ENCODE peak calls at places on chromosome 4, in nine cellular contexts. One of them, this sample, is unnamed.

GRCh38 chr4:120829113-120829831 is 93.3 kb downstream of the PRDM5 start:
- DNase-seq in foreskin fibroblast: peak
- DNase-seq in PC-3: peak
- DNase-seq in A673: no peak
- DNase-seq in fibroblast of pulmonary artery: peak
- DNase-seq in kidney epithelial cell: no peak
- DNase-seq in astrocyte of the spinal cord: peak
- DNase-seq in NB4: no peak
- DNase-seq in WTC11: no peak
- DNase-seq in this sample: peak

GRCh38 chr4:42871685-42872271 is 20.7 kb upstream of the GRXCR1 start:
- DNase-seq in WTC11: no peak
- DNase-seq in foreskin fibroblast: no peak
- DNase-seq in NB4: no peak
- DNase-seq in A673: no peak
- DNase-seq in kidney epithelial cell: no peak
- DNase-seq in astrocyte of the spinal cord: no peak
- DNase-seq in fibroblast of pulmonary artery: no peak
- DNase-seq in PC-3: no peak
- DNase-seq in this sample: no peak

GRCh38 chr4:89745708-89746107 is 91.3 kb downstream of the SNCA start:
- DNase-seq in kidney epithelial cell: no peak
- DNase-seq in NB4: no peak
- DNase-seq in foreskin fibroblast: no peak
- DNase-seq in PC-3: no peak
- DNase-seq in astrocyte of the spinal cord: no peak
- DNase-seq in WTC11: no peak
- DNase-seq in A673: no peak
- DNase-seq in fibroblast of pulmonary artery: no peak
- DNase-seq in this sample: no peak

GRCh38 chr4:111639876-111640275 is 505.4 kb upstream of the FAM241A start:
- DNase-seq in fibroblast of pulmonary artery: peak
- DNase-seq in A673: peak
- DNase-seq in astrocyte of the spinal cord: no peak
- DNase-seq in foreskin fibroblast: peak
- DNase-seq in WTC11: no peak
- DNase-seq in PC-3: peak
- DNase-seq in NB4: no peak
- DNase-seq in kidney epithelial cell: no peak
- DNase-seq in this sample: peak

GRCh38 chr4:76563804-76564468 is 128.9 kb downstream of the SHROOM3 start:
- DNase-seq in A673: no peak
- DNase-seq in PC-3: no peak
- DNase-seq in foreskin fibroblast: no peak
- DNase-seq in fibroblast of pulmonary artery: no peak
- DNase-seq in NB4: no peak
- DNase-seq in astrocyte of the spinal cord: no peak
- DNase-seq in kidney epithelial cell: no peak
- DNase-seq in WTC11: no peak
- DNase-seq in this sample: no peak

GRCh38 chr4:72918362-72918761 is 151.2 kb downstream of the COX18 start:
- DNase-seq in WTC11: no peak
- DNase-seq in fibroblast of pulmonary artery: no peak
- DNase-seq in foreskin fibroblast: no peak
- DNase-seq in A673: no peak
- DNase-seq in kidney epithelial cell: no peak
- DNase-seq in astrocyte of the spinal cord: no peak
- DNase-seq in NB4: no peak
- DNase-seq in PC-3: no peak
- DNase-seq in this sample: no peak

GRCh38 chr4:185011408-185011807 is 6.9 kb upstream of the HELT start:
- DNase-seq in foreskin fibroblast: peak
- DNase-seq in NB4: peak
- DNase-seq in PC-3: peak
- DNase-seq in fibroblast of pulmonary artery: no peak
- DNase-seq in astrocyte of the spinal cord: no peak
- DNase-seq in WTC11: peak
- DNase-seq in kidney epithelial cell: no peak
- DNase-seq in A673: peak
- DNase-seq in this sample: peak

GRCh38 chr4:152424980-152425379 is 110.9 kb downstream of the FBXW7 start:
- DNase-seq in foreskin fibroblast: no peak
- DNase-seq in WTC11: no peak
- DNase-seq in fibroblast of pulmonary artery: no peak
- DNase-seq in kidney epithelial cell: no peak
- DNase-seq in A673: no peak
- DNase-seq in NB4: peak
- DNase-seq in PC-3: peak
- DNase-seq in astrocyte of the spinal cord: no peak
- DNase-seq in this sample: peak

GRCh38 chr4:67939195-67939594 is 24.1 kb downstream of the TMPRSS11A start:
- DNase-seq in WTC11: no peak
- DNase-seq in astrocyte of the spinal cord: no peak
- DNase-seq in foreskin fibroblast: no peak
- DNase-seq in kidney epithelial cell: no peak
- DNase-seq in A673: no peak
- DNase-seq in NB4: no peak
- DNase-seq in fibroblast of pulmonary artery: no peak
- DNase-seq in PC-3: no peak
- DNase-seq in this sample: no peak

GRCh38 chr4:57305836-57306235 is 195.7 kb upstream of the IGFBP7 start:
- DNase-seq in fibroblast of pulmonary artery: no peak
- DNase-seq in astrocyte of the spinal cord: no peak
- DNase-seq in kidney epithelial cell: no peak
- DNase-seq in A673: no peak
- DNase-seq in WTC11: no peak
- DNase-seq in PC-3: no peak
- DNase-seq in foreskin fibroblast: no peak
- DNase-seq in NB4: no peak
- DNase-seq in this sample: no peak

GRCh38 chr4:24248674-24249644 is 335.4 kb downstream of the DHX15 start:
- DNase-seq in NB4: no peak
- DNase-seq in A673: no peak
- DNase-seq in PC-3: no peak
- DNase-seq in kidney epithelial cell: no peak
- DNase-seq in astrocyte of the spinal cord: no peak
- DNase-seq in fibroblast of pulmonary artery: no peak
- DNase-seq in foreskin fibroblast: no peak
- DNase-seq in WTC11: no peak
- DNase-seq in this sample: no peak

GRCh38 chr4:77800483-77801259 is 18.5 kb downstream of the CNOT6L start:
- DNase-seq in WTC11: no peak
- DNase-seq in NB4: no peak
- DNase-seq in fibroblast of pulmonary artery: peak
- DNase-seq in astrocyte of the spinal cord: peak
- DNase-seq in kidney epithelial cell: no peak
- DNase-seq in foreskin fibroblast: peak
- DNase-seq in PC-3: no peak
- DNase-seq in A673: no peak
- DNase-seq in this sample: no peak

GRCh38 chr4:108166441-108167315 is 2.1 kb downstream of the LEF1 start:
- DNase-seq in WTC11: peak
- DNase-seq in kidney epithelial cell: no peak
- DNase-seq in PC-3: peak
- DNase-seq in fibroblast of pulmonary artery: no peak
- DNase-seq in A673: no peak
- DNase-seq in foreskin fibroblast: peak
- DNase-seq in NB4: no peak
- DNase-seq in astrocyte of the spinal cord: peak
- DNase-seq in this sample: no peak

GRCh38 chr4:67762091-67762490 is 7.9 kb upstream of the GNRHR start:
- DNase-seq in NB4: no peak
- DNase-seq in WTC11: no peak
- DNase-seq in foreskin fibroblast: peak
- DNase-seq in PC-3: no peak
- DNase-seq in fibroblast of pulmonary artery: peak
- DNase-seq in kidney epithelial cell: no peak
- DNase-seq in A673: no peak
- DNase-seq in astrocyte of the spinal cord: peak
- DNase-seq in this sample: peak

GRCh38 chr4:100299019-100299418 is 108.8 kb upstream of the DDIT4L start:
- DNase-seq in NB4: no peak
- DNase-seq in astrocyte of the spinal cord: peak
- DNase-seq in PC-3: peak
- DNase-seq in kidney epithelial cell: peak
- DNase-seq in A673: peak
- DNase-seq in WTC11: no peak
- DNase-seq in foreskin fibroblast: peak
- DNase-seq in fibroblast of pulmonary artery: peak
- DNase-seq in this sample: peak

GRCh38 chr4:167986044-167986443 is 106.3 kb upstream of the ANXA10 start:
- DNase-seq in A673: no peak
- DNase-seq in astrocyte of the spinal cord: no peak
- DNase-seq in kidney epithelial cell: no peak
- DNase-seq in foreskin fibroblast: no peak
- DNase-seq in fibroblast of pulmonary artery: no peak
- DNase-seq in PC-3: no peak
- DNase-seq in NB4: no peak
- DNase-seq in WTC11: no peak
- DNase-seq in this sample: no peak

GRCh38 chr4:167987285-167987684 is 105.1 kb upstream of the ANXA10 start:
- DNase-seq in WTC11: no peak
- DNase-seq in foreskin fibroblast: no peak
- DNase-seq in kidney epithelial cell: no peak
- DNase-seq in A673: no peak
- DNase-seq in astrocyte of the spinal cord: no peak
- DNase-seq in PC-3: no peak
- DNase-seq in NB4: no peak
- DNase-seq in fibroblast of pulmonary artery: no peak
- DNase-seq in this sample: no peak

GRCh38 chr4:167985565-167985964 is 106.8 kb upstream of the ANXA10 start:
- DNase-seq in WTC11: no peak
- DNase-seq in kidney epithelial cell: no peak
- DNase-seq in PC-3: no peak
- DNase-seq in NB4: no peak
- DNase-seq in foreskin fibroblast: no peak
- DNase-seq in astrocyte of the spinal cord: no peak
- DNase-seq in A673: no peak
- DNase-seq in fibroblast of pulmonary artery: no peak
- DNase-seq in this sample: no peak

GRCh38 chr4:167989815-167990214 is 102.5 kb upstream of the ANXA10 start:
- DNase-seq in NB4: no peak
- DNase-seq in WTC11: no peak
- DNase-seq in kidney epithelial cell: no peak
- DNase-seq in foreskin fibroblast: peak
- DNase-seq in fibroblast of pulmonary artery: peak
- DNase-seq in PC-3: peak
- DNase-seq in astrocyte of the spinal cord: no peak
- DNase-seq in A673: no peak
- DNase-seq in this sample: no peak
- TF ChIP-seq CTCF in NB4: no peak
- TF ChIP-seq CTCF in WTC11: no peak
- TF ChIP-seq CTCF in kidney epithelial cell: no peak
- TF ChIP-seq CTCF in foreskin fibroblast: no peak
- TF ChIP-seq CTCF in fibroblast of pulmonary artery: no peak
- TF ChIP-seq CTCF in PC-3: peak
- TF ChIP-seq CTCF in astrocyte of the spinal cord: no peak
- TF ChIP-seq CTCF in A673: no peak
- TF ChIP-seq CTCF in this sample: no peak

DNA sequence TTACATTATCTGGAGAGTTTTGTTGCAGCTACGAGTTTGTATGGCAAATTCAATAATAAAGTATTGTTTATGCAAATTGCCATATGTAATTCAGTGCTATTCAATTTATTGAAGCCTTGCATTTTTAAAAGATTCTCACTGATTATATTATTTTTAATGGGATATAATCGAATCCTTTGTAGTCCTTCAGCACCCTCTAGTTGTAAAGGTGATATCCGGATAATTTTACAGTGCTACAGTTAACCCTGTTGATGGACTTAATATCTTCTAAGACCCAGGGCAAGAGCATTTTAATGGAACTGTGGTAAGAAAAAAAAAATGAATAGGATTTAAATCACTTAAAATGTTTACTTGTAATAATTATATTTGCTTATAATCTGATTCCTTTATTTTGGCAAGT is 48.5 kb upstream of the GRIA2 start:
- DNase-seq in A673: peak
- DNase-seq in NB4: no peak
- DNase-seq in WTC11: no peak
- DNase-seq in astrocyte of the spinal cord: peak
- DNase-seq in PC-3: peak
- DNase-seq in kidney epithelial cell: no peak
- DNase-seq in fibroblast of pulmonary artery: peak
- DNase-seq in foreskin fibroblast: peak
- DNase-seq in this sample: peak
- TF ChIP-seq CTCF in A673: peak
- TF ChIP-seq CTCF in NB4: no peak
- TF ChIP-seq CTCF in WTC11: no peak
- TF ChIP-seq CTCF in astrocyte of the spinal cord: peak
- TF ChIP-seq CTCF in PC-3: peak
- TF ChIP-seq CTCF in kidney epithelial cell: peak
- TF ChIP-seq CTCF in fibroblast of pulmonary artery: peak
- TF ChIP-seq CTCF in foreskin fibroblast: peak
- TF ChIP-seq CTCF in this sample: peak

DNA sequence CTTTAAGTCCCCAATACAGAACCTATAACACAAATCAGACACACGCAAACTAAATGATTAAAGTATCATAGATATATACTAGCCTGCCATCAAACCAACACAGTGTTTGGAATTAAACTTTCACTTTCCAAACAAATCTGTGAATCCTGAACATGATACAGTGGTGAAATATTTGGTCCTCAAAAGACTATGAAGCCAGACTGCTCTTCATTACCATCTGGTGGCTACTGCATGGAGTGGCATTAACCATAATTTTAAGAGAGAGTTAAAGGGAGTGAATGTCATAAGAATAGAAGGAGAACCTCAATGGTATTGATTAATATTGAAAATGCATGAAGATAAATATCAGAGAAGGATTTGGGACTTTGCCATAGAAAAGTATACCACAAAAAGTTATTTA is 9.2 kb upstream of the GABRA4 start:
- DNase-seq in astrocyte of the spinal cord: peak
- DNase-seq in foreskin fibroblast: peak
- DNase-seq in PC-3: no peak
- DNase-seq in fibroblast of pulmonary artery: peak
- DNase-seq in NB4: no peak
- DNase-seq in A673: peak
- DNase-seq in kidney epithelial cell: no peak
- DNase-seq in WTC11: no peak
- DNase-seq in this sample: peak
- TF ChIP-seq CTCF in astrocyte of the spinal cord: peak
- TF ChIP-seq CTCF in foreskin fibroblast: no peak
- TF ChIP-seq CTCF in PC-3: peak
- TF ChIP-seq CTCF in fibroblast of pulmonary artery: peak
- TF ChIP-seq CTCF in NB4: no peak
- TF ChIP-seq CTCF in A673: peak
- TF ChIP-seq CTCF in kidney epithelial cell: peak
- TF ChIP-seq CTCF in WTC11: no peak
- TF ChIP-seq CTCF in this sample: peak

GRCh38 chr4:137226221-137226620 is 306.1 kb downstream of the PCDH18 start:
- DNase-seq in fibroblast of pulmonary artery: no peak
- DNase-seq in WTC11: no peak
- DNase-seq in foreskin fibroblast: peak
- DNase-seq in astrocyte of the spinal cord: no peak
- DNase-seq in kidney epithelial cell: no peak
- DNase-seq in NB4: no peak
- DNase-seq in A673: no peak
- DNase-seq in PC-3: no peak
- DNase-seq in this sample: no peak

DNA sequence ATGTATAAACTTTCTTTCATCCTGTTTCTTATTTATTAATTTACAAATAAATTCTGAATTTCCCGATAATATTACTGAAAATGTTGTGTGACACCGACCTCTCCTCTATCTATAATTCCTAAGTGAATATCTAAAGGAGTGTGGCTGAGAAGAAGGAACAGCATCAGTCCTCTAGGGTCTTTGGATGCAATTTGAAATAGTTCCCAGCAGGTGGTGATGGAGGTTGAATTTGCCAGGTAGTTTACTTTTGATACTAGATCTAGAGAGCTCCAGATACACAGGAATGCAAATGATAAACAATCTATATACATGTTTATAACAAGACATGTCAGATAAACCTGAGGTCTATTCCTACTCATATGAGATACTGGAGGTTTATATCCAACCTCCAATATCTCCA is 305.4 kb downstream of the PCDH18 start:
- DNase-seq in A673: peak
- DNase-seq in PC-3: peak
- DNase-seq in astrocyte of the spinal cord: no peak
- DNase-seq in foreskin fibroblast: peak
- DNase-seq in NB4: peak
- DNase-seq in fibroblast of pulmonary artery: peak
- DNase-seq in kidney epithelial cell: no peak
- DNase-seq in WTC11: no peak
- DNase-seq in this sample: peak
- TF ChIP-seq CTCF in A673: no peak
- TF ChIP-seq CTCF in PC-3: peak
- TF ChIP-seq CTCF in astrocyte of the spinal cord: peak
- TF ChIP-seq CTCF in foreskin fibroblast: peak
- TF ChIP-seq CTCF in NB4: no peak
- TF ChIP-seq CTCF in fibroblast of pulmonary artery: peak
- TF ChIP-seq CTCF in kidney epithelial cell: peak
- TF ChIP-seq CTCF in WTC11: no peak
- TF ChIP-seq CTCF in this sample: peak